ENCODE peak calls at places on chromosome 19, in ten cellular contexts. D is HTR-8/SVneo; X is kidney glomerular epithelial cell; P is thoracic aorta; Z is stimulated activated CD4-positive, alpha-beta T cell treated with anti-CD3 and anti-CD28 coated beads, Interleukin-15, amount 100 ng/mL, for 1 hour; E is astrocyte of the spinal cord; W is transverse colon; H is hepatic stellate cell; G is heart left ventricle; V is iPS-NIHi11. R is an unnamed sample.

GRCh38 chr19:35048911-35049411 is 7.4 kb downstream of the HPN start:
- DNase-seq in G (peak; percentile 74), Z (no peak), D (no peak), W (no peak), H (no peak), V (no peak), P (no peak), X (no peak), E (no peak), R (no peak)

GRCh38 chr19:2175742-2176141 is 12.0 kb downstream of the DOT1L start:
- DNase-seq in V (no peak), E (no peak), Z (no peak), P (no peak), W (no peak), D (no peak), H (no peak), X (no peak), G (no peak), R (peak; percentile 30)

GRCh38 chr19:35718345-35719041 is 690 bp downstream of the KMT2B start:
- DNase-seq in H (peak; percentile 63), D (no peak), V (no peak), X (peak; percentile 29), W (peak; percentile 49), P (no peak), E (peak; percentile 2), G (peak; percentile 57), Z (peak; percentile 21), R (peak; percentile 54)

GRCh38 chr19:19591133-19591825 is 27.2 kb downstream of the PBX4 start:
- DNase-seq in W (peak; percentile 35), E (peak; percentile 89), H (peak; percentile 70), Z (peak; percentile 42), G (no peak), V (peak; percentile 55), D (peak; percentile 94), X (peak; percentile 71), P (no peak), R (no peak)

GRCh38 chr19:20051841-20052768 is 12.8 kb upstream of the ZNF682 start:
- DNase-seq in V (peak; percentile 90), E (peak; percentile 99), H (peak; percentile 83), P (peak; percentile 89), Z (peak; percentile 25), G (peak; percentile 97), W (peak; percentile 95), D (peak; percentile 89), X (peak; percentile 96), R (peak; percentile 99)

GRCh38 chr19:8526345-8527062 is 12.5 kb upstream of the ZNF414 start:
- DNase-seq in D (peak; percentile 93), G (peak; percentile 94), W (peak; percentile 92), Z (no peak), E (peak; percentile 92), V (peak; percentile 93), H (peak; percentile 90), X (peak; percentile 88), P (peak; percentile 77), R (peak; percentile 99)

GRCh38 chr19:49271080-49271753 is 53.8 kb downstream of the SLC6A16 start:
- DNase-seq in W (no peak), V (no peak), X (no peak), E (peak; percentile 1), Z (no peak), G (no peak), H (no peak), P (no peak), D (no peak), R (no peak)

GRCh38 chr19:5691205-5691929 is 1.3 kb downstream of the RPL36 start:
- DNase-seq in H (no peak), X (peak; percentile 27), Z (no peak), G (peak; percentile 83), E (peak; percentile 41), W (peak; percentile 78), P (no peak), D (no peak), V (no peak), R (peak; percentile 51)

GRCh38 chr19:29410974-29411615 is 114.7 kb upstream of the VSTM2B start:
- DNase-seq in P (no peak), Z (no peak), H (no peak), X (no peak), V (no peak), G (no peak), D (no peak), W (no peak), E (no peak), R (peak; percentile 58)

GRCh38 chr19:32928806-32929205 is 43.0 kb downstream of the CEP89 start:
- DNase-seq in X (no peak), D (no peak), W (no peak), V (no peak), G (no peak), P (no peak), H (no peak), Z (no peak), E (peak; percentile 16), R (no peak)

GRCh38 chr19:11244846-11245589 is 5.6 kb downstream of the ANGPTL8 start:
- DNase-seq in Z (no peak), G (no peak), P (no peak), H (no peak), V (no peak), X (no peak), W (no peak), E (no peak), D (no peak), R (no peak)

GRCh38 chr19:34639491-34640085 is 37.4 kb downstream of the SCGB2B2 start:
- DNase-seq in V (peak; percentile 42), E (peak; percentile 32), X (peak; percentile 37), P (no peak), G (no peak), D (peak; percentile 32), Z (no peak), W (peak; percentile 40), H (peak; percentile 19), R (peak; percentile 90)

GRCh38 chr19:54282706-54283105 is 1.8 kb upstream of the LILRB2 start:
- DNase-seq in G (no peak), P (no peak), H (no peak), V (no peak), E (no peak), Z (no peak), D (no peak), W (no peak), X (no peak), R (peak; percentile 49)

GRCh38 chr19:50542825-50543428 is 25.3 kb downstream of the LRRC4B start:
- DNase-seq in V (no peak), D (no peak), X (no peak), Z (no peak), W (no peak), H (no peak), G (no peak), P (no peak), E (no peak), R (no peak)

GRCh38 chr19:4988770-4989251 is 19.9 kb downstream of the KDM4B start:
- DNase-seq in D (peak; percentile 51), V (peak; percentile 25), Z (no peak), H (peak; percentile 82), P (peak; percentile 80), G (peak; percentile 86), E (peak; percentile 83), X (peak; percentile 71), W (peak; percentile 45), R (peak; percentile 63)

GRCh38 chr19:48274938-48275337 is 5.1 kb downstream of the ZNF114 start:
- DNase-seq in W (no peak), G (no peak), H (no peak), P (no peak), D (no peak), Z (no peak), X (no peak), E (no peak), V (no peak), R (no peak)

GRCh38 chr19:5492281-5492812 is 37.1 kb downstream of the ZNRF4 start:
- DNase-seq in D (no peak), E (no peak), V (no peak), W (no peak), H (no peak), X (no peak), G (no peak), Z (no peak), P (no peak), R (no peak)

GRCh38 chr19:30686252-30686762 is 314.1 kb downstream of the ZNF536 start:
- DNase-seq in E (peak; percentile 5), H (no peak), W (no peak), P (no peak), Z (no peak), V (no peak), X (no peak), G (no peak), D (no peak), R (peak; percentile 67)